ENCODE peak calls at places on chromosomes 5 and 9, in five cellular contexts. P, B, O, S and T are unnamed samples.

GRCh38 chr5:1522601-1523479 is 920 bp downstream of the LPCAT1 start:
- DNase-seq in P (no peak), B (peak), O (peak), S (no peak), T (no peak)

GRCh38 chr9:117076571-117077300 is 338.1 kb downstream of the ASTN2 start:
- DNase-seq in P (no peak), B (peak), O (no peak), S (no peak), T (no peak)

GRCh38 chr5:73672130-73672529 is 46.1 kb downstream of the ARHGEF28 start:
- DNase-seq in P (no peak), B (no peak), O (peak), S (no peak), T (no peak)

GRCh38 chr9:131835132-131835910 is 95.4 kb upstream of the RAPGEF1 start:
- DNase-seq in P (no peak), B (no peak), O (no peak), S (no peak), T (no peak)

GRCh38 chr5:127326438-127326837 is 35.8 kb downstream of the MEGF10 start:
- DNase-seq in P (no peak), B (no peak), O (no peak), S (no peak), T (no peak)

GRCh38 chr5:14062178-14062577 is 81.0 kb upstream of the TRIO start:
- DNase-seq in P (no peak), B (no peak), O (no peak), S (no peak), T (no peak)

GRCh38 chr5:142883025-142883424 is 112.8 kb downstream of the ARHGAP26 start:
- DNase-seq in P (no peak), B (no peak), O (no peak), S (no peak), T (no peak)

GRCh38 chr5:150599281-150599680 is 41.2 kb upstream of the SYNPO start:
- DNase-seq in P (no peak), B (no peak), O (no peak), S (no peak), T (no peak)

GRCh38 chr5:53179681-53180080 is 70.1 kb upstream of the MOCS2 start:
- DNase-seq in P (no peak), B (no peak), O (no peak), S (no peak), T (no peak)

GRCh38 chr5:157143127-157143959 is 678 bp upstream of the MED7 start:
- DNase-seq in P (no peak), B (peak), O (peak), S (no peak), T (no peak)

GRCh38 chr9:12876872-12877271 is 102.1 kb downstream of the LURAP1L start:
- DNase-seq in P (no peak), B (no peak), O (no peak), S (no peak), T (no peak)

GRCh38 chr9:122075135-122076030 is 17.7 kb downstream of the TTLL11 start:
- DNase-seq in P (no peak), B (no peak), O (no peak), S (no peak), T (no peak)

GRCh38 chr5:94218374-94218773 is 400.0 kb downstream of the KIAA0825 start:
- DNase-seq in P (peak), B (no peak), O (no peak), S (no peak), T (no peak)
- TF ChIP-seq REST in P (no peak), B (no peak), O (no peak), S (no peak), T (no peak)

GRCh38 chr5:119411291-119411934 is 40.9 kb upstream of the HSD17B4 start:
- DNase-seq in P (no peak), B (no peak), O (no peak), S (no peak), T (no peak)
- TF ChIP-seq ZBTB33 in P (no peak), B (no peak), O (no peak), S (no peak), T (no peak)

DNA sequence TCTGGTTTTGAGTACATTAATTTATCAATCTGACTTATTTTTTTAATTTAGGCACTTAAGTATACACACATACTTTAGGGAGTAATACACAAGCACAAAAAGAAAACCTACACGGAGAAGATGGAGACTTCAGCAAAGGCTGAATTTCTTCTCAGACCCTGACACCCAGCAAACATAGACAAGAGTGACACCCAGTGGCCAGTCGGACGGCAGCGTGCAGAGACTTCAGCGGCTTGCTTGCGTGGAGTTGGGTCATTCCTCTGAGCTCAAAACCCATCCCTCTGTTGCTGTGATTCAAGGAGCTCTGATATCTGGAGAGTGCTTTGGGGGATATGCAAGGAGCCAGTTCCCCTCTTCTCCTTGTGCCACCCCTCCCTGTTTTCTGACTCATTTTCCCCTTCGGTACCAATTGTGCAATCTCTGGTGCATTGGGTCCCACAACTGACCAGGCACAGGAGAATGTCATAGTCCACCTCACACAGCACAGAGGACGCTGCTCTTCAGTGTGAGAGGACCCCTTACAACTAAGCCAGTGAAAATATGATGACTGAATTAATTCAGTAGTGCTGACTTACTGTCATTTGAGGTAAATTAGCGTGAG is 27.5 kb downstream of the SH3TC2 start:
- DNase-seq in P (peak), B (peak), O (peak), S (no peak), T (peak)
- TF ChIP-seq REST in P (no peak), B (no peak), O (no peak), S (no peak), T (no peak)

DNA sequence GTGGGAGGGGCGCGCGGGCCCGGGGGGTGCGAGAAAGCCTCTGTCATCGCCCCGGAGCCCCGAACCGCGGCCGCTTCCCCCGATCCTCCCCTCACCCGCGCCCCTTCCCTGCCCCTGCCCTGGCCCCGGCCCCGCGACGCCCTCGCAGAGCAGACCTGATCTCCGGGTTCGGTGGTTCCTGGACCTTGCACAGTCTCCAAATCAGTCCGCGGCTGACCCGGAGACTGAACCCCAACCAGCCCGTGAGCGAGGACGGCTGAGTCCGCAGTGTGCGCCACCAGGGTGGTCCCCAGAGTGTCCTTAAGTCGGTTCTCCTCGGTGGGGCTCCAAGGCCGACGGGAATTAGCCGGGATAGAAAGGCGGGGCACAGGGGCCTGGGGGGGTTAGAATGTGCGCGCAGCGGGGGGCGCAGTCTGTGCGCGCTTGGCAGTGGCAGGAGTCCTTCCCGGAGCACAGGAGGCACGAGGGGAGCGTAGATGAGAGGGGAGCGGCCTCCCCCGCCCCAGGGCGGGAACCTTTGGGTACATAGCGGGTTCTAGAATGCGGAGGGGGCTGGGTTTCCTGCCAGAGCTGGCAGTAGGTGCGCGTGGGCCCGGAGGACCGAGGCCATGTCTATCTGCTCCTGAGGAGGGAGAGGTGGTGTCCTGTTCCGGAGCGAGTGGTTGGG is 779 bp downstream of the PKN3 start:
- DNase-seq in P (no peak), B (peak), O (peak), S (no peak), T (no peak)
- TF ChIP-seq ZBTB33 in P (no peak), B (no peak), O (no peak), S (no peak), T (no peak)

GRCh38 chr5:3049261-3049660 is 297.8 kb upstream of the IRX2 start:
- DNase-seq in P (no peak), B (no peak), O (no peak), S (no peak), T (no peak)

GRCh38 chr5:3051400-3051799 is 299.9 kb upstream of the IRX2 start:
- DNase-seq in P (no peak), B (no peak), O (no peak), S (no peak), T (no peak)

GRCh38 chr5:3043600-3043999 is 292.1 kb upstream of the IRX2 start:
- DNase-seq in P (no peak), B (no peak), O (no peak), S (no peak), T (no peak)

GRCh38 chr5:3050863-3051262 is 299.4 kb upstream of the IRX2 start:
- DNase-seq in P (no peak), B (no peak), O (no peak), S (no peak), T (no peak)

GRCh38 chr5:3047212-3047774 is 295.8 kb upstream of the IRX2 start:
- DNase-seq in P (no peak), B (no peak), O (no peak), S (no peak), T (no peak)
- TF ChIP-seq REST in P (no peak), B (no peak), O (no peak), S (no peak), T (no peak)

DNA sequence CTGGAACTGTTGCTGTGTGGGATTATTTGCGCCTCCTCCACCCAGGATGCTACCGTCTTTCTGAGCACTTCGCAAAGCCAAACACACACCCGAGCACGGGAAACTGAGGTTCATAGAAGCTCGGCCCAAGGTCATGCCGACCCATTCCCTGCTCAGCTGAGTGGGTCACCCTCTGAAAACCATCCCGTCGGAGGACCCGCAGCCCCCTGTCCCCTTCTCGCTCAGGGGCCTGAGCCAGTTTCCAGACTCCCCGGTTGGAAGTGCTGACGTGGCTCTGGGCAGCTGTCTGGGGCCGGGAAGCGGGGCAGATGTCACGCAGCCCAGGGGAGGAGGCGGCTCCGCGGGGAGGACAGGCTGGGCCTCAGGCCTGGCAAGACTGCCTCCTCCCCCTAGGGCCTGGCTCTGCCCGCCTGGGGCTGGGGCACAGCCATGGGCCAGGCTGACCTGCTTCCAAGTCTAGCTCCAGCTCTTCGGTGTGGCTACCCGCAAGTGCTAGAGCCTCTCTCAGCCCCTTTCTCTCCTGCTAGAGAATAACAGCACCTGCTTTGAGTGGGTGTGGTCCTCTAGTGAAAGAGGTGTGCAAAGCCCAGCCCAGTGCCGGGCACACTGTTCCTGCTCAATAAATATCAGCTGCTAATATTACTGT is 9.9 kb upstream of the CXXC5 start:
- DNase-seq in P (no peak), B (peak), O (peak), S (no peak), T (no peak)
- TF ChIP-seq ZBTB33 in P (no peak), B (no peak), O (no peak), S (no peak), T (no peak)

DNA sequence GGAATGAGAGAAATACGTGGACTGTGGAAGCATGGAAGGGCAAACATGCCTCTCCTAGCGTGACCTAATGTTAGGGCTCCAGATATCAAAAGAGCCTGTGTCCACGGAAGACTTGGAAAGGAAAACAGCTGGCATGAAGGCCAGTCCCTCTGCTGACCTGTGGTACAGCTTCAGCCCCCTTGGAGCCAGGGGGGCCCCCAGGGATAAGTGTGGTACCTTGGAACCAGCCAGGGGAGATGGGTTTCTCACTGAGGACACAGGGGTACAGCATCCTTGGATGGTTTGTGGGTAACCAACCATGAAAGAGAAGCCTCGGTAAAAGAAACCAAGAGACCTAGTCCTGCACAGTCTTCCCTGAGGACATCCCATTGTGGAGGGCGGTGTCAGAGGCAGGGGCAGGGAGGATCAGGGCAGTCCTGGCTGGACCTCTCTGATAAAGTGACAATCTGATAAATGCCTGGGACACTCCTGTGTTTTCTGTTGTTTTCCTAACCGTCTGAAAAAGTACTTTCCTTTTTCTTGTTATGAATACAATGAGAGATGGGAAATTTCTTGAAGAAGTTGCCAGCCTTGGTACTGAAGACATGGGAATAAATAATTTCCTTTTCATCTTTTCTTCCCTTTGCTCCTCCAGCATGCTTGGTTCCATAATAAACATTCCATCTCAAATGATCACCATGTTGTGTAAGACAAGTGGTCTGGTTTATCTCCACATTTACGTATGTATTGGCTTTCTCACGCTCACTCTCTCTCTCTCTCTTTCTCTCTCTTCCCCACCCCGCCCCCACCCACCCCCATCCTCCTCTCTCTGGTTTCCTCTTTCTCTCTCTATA is 102.2 kb downstream of the SUSD1 start:
- DNase-seq in P (no peak), B (no peak), O (peak), S (no peak), T (no peak)
- TF ChIP-seq REST in P (no peak), B (no peak), O (no peak), S (no peak), T (no peak)

DNA sequence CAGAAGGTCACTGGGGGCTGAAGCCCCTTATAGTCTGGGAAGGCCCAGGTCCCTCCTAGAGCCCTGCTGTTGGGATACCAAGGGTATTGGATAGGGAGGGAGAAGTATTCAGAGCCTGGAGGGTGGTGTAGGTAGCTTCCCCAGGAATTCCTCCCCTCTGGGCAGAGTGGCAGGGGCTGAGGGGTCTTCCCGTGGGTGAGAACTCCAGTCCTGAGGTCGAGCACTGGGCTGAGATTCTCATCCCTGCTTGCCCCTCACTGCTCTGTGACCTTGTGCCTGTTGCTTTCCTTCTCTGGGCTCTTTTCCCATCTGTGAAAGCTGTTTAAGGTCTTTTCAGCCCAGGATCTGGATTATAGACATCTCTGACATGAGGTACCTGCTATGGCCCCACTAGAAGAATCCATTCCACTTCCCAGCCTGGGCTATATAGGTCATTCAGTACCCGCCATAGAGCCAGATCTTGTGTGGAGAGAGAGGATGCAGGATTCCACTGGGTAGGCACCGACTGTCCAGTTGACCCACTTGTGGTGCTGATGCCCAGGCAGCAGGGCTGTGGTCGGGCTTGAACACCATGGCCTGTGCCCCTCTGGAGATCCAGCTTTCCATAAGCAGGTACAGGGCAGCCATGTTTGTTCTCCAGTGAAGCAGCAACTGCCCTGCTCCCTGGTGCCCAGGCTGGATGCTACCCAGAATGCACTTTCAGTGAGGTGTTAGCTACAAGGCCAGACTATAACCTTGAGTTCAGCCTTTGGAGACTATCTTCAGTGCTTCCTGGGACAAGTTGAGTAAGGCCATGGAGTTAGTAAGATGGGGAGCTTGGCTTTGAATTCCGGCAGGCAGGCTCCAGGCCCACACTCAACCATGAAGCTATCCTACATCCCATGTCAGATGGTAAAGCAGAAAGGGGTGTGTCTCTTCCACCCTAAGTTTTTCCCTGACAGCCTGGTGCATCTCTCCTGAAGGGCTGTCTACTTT is 60.1 kb downstream of the AMBP start:
- DNase-seq in P (no peak), B (no peak), O (no peak), S (no peak), T (no peak)
- TF ChIP-seq ZBTB33 in P (no peak), B (no peak), O (no peak), S (no peak), T (no peak)

GRCh38 chr5:40627708-40628107 is 52.0 kb upstream of the PTGER4 start:
- DNase-seq in P (no peak), B (no peak), O (no peak), S (no peak), T (no peak)
- TF ChIP-seq REST in P (no peak), B (no peak), O (no peak), S (no peak), T (no peak)

DNA sequence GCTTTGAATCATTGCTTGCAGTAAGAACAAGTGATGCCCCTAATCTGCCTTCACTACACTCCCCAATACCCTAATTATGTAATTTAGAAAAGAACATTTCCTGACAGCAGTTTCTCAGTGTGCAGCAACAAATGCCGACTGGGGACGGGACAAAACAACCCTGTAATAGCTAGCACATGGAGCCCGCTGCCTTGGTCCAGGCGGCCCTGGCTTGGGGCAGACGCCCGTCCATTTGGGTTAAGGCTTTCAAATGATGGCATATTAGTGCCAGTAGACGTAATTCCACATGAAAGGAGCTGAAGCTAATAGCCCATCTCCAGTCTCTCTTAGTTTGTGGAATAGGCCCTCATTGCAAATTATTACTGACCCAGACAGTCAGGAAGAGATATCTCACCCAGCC is 150.6 kb upstream of the PITX1 start:
- DNase-seq in P (no peak), B (no peak), O (no peak), S (no peak), T (no peak)
- TF ChIP-seq ZBTB33 in P (no peak), B (no peak), O (no peak), S (no peak), T (no peak)